ENCODE peak calls at places on chromosomes 6 and 20, in five cellular contexts. Z, V, O, C and S are unnamed samples.

GRCh38 chr6:151784441-151785214 is 22.9 kb upstream of the ESR1 start:
- DNase-seq in Z (no peak), V (no peak), O (no peak), C (peak), S (no peak)

GRCh38 chr6:109526905-109527628 is 44.0 kb upstream of the ZBTB24 start:
- DNase-seq in Z (peak), V (peak), O (peak), C (peak), S (peak)

GRCh38 chr6:148974351-148974750 is 227.5 kb downstream of the UST start:
- DNase-seq in Z (no peak), V (no peak), O (no peak), C (no peak), S (no peak)

GRCh38 chr6:31829633-31830492 is 2.3 kb downstream of the HSPA1B start:
- DNase-seq in Z (peak), V (peak), O (peak), C (peak), S (peak)

GRCh38 chr20:1341561-1342265 is 12.8 kb upstream of the SDCBP2 start:
- DNase-seq in Z (no peak), V (no peak), O (peak), C (peak), S (peak)

GRCh38 chr6:147546501-147547368 is 38.2 kb downstream of the SAMD5 start:
- DNase-seq in Z (no peak), V (no peak), O (no peak), C (no peak), S (no peak)

GRCh38 chr6:19714415-19715165 is 122.6 kb upstream of the ID4 start:
- DNase-seq in Z (no peak), V (no peak), O (no peak), C (no peak), S (peak)

GRCh38 chr20:51961964-51962761 is 159.8 kb upstream of the SALL4 start:
- DNase-seq in Z (no peak), V (no peak), O (no peak), C (no peak), S (no peak)

GRCh38 chr6:30742316-30743098 is at the start of gene FLOT1:
- DNase-seq in Z (peak), V (peak), O (peak), C (peak), S (peak)

GRCh38 chr6:100464162-100464851 is 414 bp downstream of the SIM1 start:
- DNase-seq in Z (no peak), V (no peak), O (no peak), C (no peak), S (no peak)

GRCh38 chr6:138467901-138468300 is 31.4 kb downstream of the NHSL1 start:
- DNase-seq in Z (no peak), V (no peak), O (peak), C (no peak), S (no peak)

GRCh38 chr6:75379536-75379935 is 94.9 kb upstream of the TMEM30A start:
- DNase-seq in Z (no peak), V (no peak), O (no peak), C (no peak), S (no peak)

GRCh38 chr20:58709703-58710039 is 17.1 kb downstream of the NPEPL1 start:
- DNase-seq in Z (no peak), V (no peak), O (no peak), C (no peak), S (no peak)

GRCh38 chr20:61389077-61389476 is 137.0 kb downstream of the CDH4 start:
- DNase-seq in Z (no peak), V (no peak), O (no peak), C (no peak), S (no peak)

GRCh38 chr20:46458891-46459750 is 52.7 kb upstream of the ELMO2 start:
- DNase-seq in Z (peak), V (no peak), O (no peak), C (no peak), S (peak)

GRCh38 chr6:168699631-168700315 is 258.8 kb downstream of the SMOC2 start:
- DNase-seq in Z (peak), V (no peak), O (no peak), C (no peak), S (peak)

GRCh38 chr20:45822863-45823262 is 4.2 kb downstream of the TNNC2 start:
- DNase-seq in Z (no peak), V (no peak), O (peak), C (no peak), S (peak)

GRCh38 chr6:25749837-25750236 is 4.7 kb upstream of the SLC17A4 start:
- DNase-seq in Z (no peak), V (peak), O (no peak), C (no peak), S (no peak)

GRCh38 chr6:169881398-169881797 is 130.0 kb downstream of the ERMARD start:
- DNase-seq in Z (no peak), V (no peak), O (no peak), C (no peak), S (no peak)

GRCh38 chr20:42906120-42906519 is 283.6 kb downstream of the PTPRT start:
- DNase-seq in Z (no peak), V (no peak), O (no peak), C (no peak), S (no peak)

GRCh38 chr20:9068232-9068781 is 580 bp upstream of the PLCB4 start:
- DNase-seq in Z (peak), V (no peak), O (no peak), C (no peak), S (peak)

GRCh38 chr20:64001607-64002011 is 20.7 kb downstream of the PRPF6 start:
- DNase-seq in Z (no peak), V (no peak), O (no peak), C (peak), S (peak)

GRCh38 chr20:48467622-48468021 is 360.2 kb downstream of the PREX1 start:
- DNase-seq in Z (no peak), V (peak), O (no peak), C (peak), S (no peak)

GRCh38 chr6:27091661-27092315 is 155.7 kb upstream of the PRSS16 start:
- DNase-seq in Z (no peak), V (peak), O (peak), C (peak), S (peak)

GRCh38 chr6:140203611-140204553 is 829.4 kb upstream of the CITED2 start:
- DNase-seq in Z (no peak), V (no peak), O (peak), C (peak), S (peak)

GRCh38 chr6:133160531-133160930 is 80.6 kb upstream of the EYA4 start:
- DNase-seq in Z (no peak), V (no peak), O (no peak), C (no peak), S (no peak)

GRCh38 chr20:33165416-33166055 is 2.4 kb upstream of the BPIFA2 start:
- DNase-seq in Z (no peak), V (no peak), O (no peak), C (no peak), S (no peak)

GRCh38 chr20:22711981-22712755 is 127.8 kb upstream of the FOXA2 start:
- DNase-seq in Z (no peak), V (no peak), O (no peak), C (no peak), S (no peak)

GRCh38 chr6:144055121-144055931 is 40.0 kb downstream of the SF3B5 start:
- DNase-seq in Z (no peak), V (no peak), O (no peak), C (no peak), S (no peak)

GRCh38 chr6:150987371-150987828 is 121.9 kb downstream of the MTHFD1L start:
- DNase-seq in Z (no peak), V (no peak), O (no peak), C (peak), S (no peak)